ENCODE peak calls at places on chromosome 16, in eight cellular contexts. Q is bronchial epithelial cell; E is B cell; V is CD4-positive, alpha-beta T cell; S is NB4; Z is PC-9; J is colonic mucosa; H is GM12865. F is an unnamed sample.

GRCh38 chr16:78005881-78006280 is 16.5 kb upstream of the CLEC3A start:
- DNase-seq in Q (no peak), E (no peak), V (no peak), S (peak), Z (no peak), J (no peak), H (peak), F (no peak)

GRCh38 chr16:81647527-81647926 is 131.6 kb upstream of the PLCG2 start:
- DNase-seq in Q (peak), E (no peak), V (no peak), S (no peak), Z (no peak), J (no peak), H (no peak), F (no peak)

GRCh38 chr16:47037396-47037745 is 63.9 kb upstream of the DNAJA2 start:
- DNase-seq in Q (no peak), E (no peak), V (peak), S (peak), Z (no peak), J (peak), H (peak), F (no peak)

GRCh38 chr16:525520-526180 is 1.9 kb upstream of the CAPN15 start:
- DNase-seq in Q (peak), E (no peak), V (peak), S (peak), Z (peak), J (no peak), H (peak), F (no peak)

GRCh38 chr16:77376358-77376757 is 58.5 kb downstream of the ADAMTS18 start:
- DNase-seq in Q (no peak), E (no peak), V (no peak), S (peak), Z (no peak), J (peak), H (peak), F (no peak)

GRCh38 chr16:86584071-86584685 is 5.8 kb downstream of the FOXL1 start:
- DNase-seq in Q (no peak), E (no peak), V (no peak), S (no peak), Z (no peak), J (no peak), H (no peak), F (peak)

GRCh38 chr16:31185339-31185738 is 5.4 kb downstream of the FUS start:
- DNase-seq in Q (no peak), E (no peak), V (no peak), S (no peak), Z (no peak), J (no peak), H (no peak), F (no peak)

GRCh38 chr16:56424791-56425438 is 430 bp downstream of the AMFR start:
- DNase-seq in Q (no peak), E (peak), V (peak), S (peak), Z (no peak), J (peak), H (no peak), F (peak)

GRCh38 chr16:69194488-69194887 is 7.5 kb downstream of the SNTB2 start:
- DNase-seq in Q (no peak), E (no peak), V (no peak), S (no peak), Z (no peak), J (peak), H (no peak), F (no peak)

GRCh38 chr16:19223235-19223847 is 55.3 kb downstream of the SYT17 start:
- DNase-seq in Q (peak), E (no peak), V (no peak), S (peak), Z (no peak), J (peak), H (peak), F (no peak)

GRCh38 chr16:51262428-51262827 is 111.4 kb upstream of the SALL1 start:
- DNase-seq in Q (no peak), E (no peak), V (no peak), S (no peak), Z (no peak), J (no peak), H (no peak), F (no peak)

GRCh38 chr16:58678716-58679115 is 5.9 kb downstream of the SLC38A7 start:
- DNase-seq in Q (peak), E (no peak), V (no peak), S (no peak), Z (peak), J (no peak), H (peak), F (no peak)
- TF ChIP-seq CTCF in Q (peak), E (no peak), V (no peak), S (peak), Z (no peak), J (no peak), H (peak), F (no peak)

GRCh38 chr16:85025781-85026653 is 1.6 kb upstream of the KIAA0513 start:
- DNase-seq in Q (no peak), E (no peak), V (no peak), S (peak), Z (no peak), J (peak), H (no peak), F (no peak)

GRCh38 chr16:85028638-85029412 is 1.2 kb downstream of the KIAA0513 start:
- DNase-seq in Q (peak), E (peak), V (peak), S (peak), Z (peak), J (peak), H (peak), F (no peak)

GRCh38 chr16:85026696-85027095 is 899 bp upstream of the KIAA0513 start:
- DNase-seq in Q (peak), E (no peak), V (no peak), S (no peak), Z (no peak), J (no peak), H (no peak), F (no peak)

GRCh38 chr16:85027968-85028637 is 508 bp downstream of the KIAA0513 start:
- DNase-seq in Q (no peak), E (no peak), V (peak), S (no peak), Z (no peak), J (peak), H (peak), F (no peak)

DNA sequence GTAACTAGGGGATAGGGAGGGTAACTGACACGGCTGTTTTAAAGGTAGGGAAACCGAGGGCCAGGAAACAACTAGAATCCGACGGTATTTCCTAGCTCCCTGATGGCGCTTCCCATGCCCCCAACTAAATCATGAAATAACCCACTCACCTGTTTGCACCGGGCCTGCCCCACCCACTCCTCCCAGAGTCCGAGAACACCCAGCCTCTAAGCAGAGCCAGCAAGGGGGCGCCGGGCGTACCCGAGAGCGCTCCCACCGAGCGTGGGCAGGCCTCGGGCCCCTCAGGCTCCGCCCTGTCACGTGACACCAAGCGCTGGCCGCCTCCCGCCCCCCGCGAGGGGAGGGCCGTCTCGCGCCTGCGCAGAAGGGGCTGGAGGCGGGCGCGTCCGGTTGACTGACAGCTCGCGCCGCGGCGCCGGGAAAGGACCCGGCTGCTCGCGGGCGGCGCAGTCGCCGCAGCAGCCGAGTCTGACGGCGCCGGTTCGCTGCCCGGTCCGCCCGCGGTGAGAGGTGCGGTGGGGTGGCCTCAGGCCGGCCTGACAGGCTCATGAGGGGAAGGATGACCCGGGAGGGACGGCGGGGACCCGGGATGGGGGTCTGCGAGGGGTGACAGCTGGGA is at the start of gene KIAA0513:
- DNase-seq in Q (peak), E (peak), V (peak), S (peak), Z (peak), J (peak), H (peak), F (peak)
- TF ChIP-seq CTCF in Q (peak), E (no peak), V (no peak), S (peak), Z (no peak), J (no peak), H (peak), F (no peak)

GRCh38 chr16:1920727-1921155 is 2.5 kb upstream of the HS3ST6 start:
- DNase-seq in Q (no peak), E (no peak), V (no peak), S (peak), Z (peak), J (no peak), H (peak), F (no peak)

GRCh38 chr16:1924095-1924494 is 5.9 kb upstream of the HS3ST6 start:
- DNase-seq in Q (no peak), E (no peak), V (no peak), S (no peak), Z (no peak), J (no peak), H (no peak), F (no peak)

GRCh38 chr16:1922357-1922756 is 4.1 kb upstream of the HS3ST6 start:
- DNase-seq in Q (no peak), E (no peak), V (no peak), S (no peak), Z (no peak), J (no peak), H (no peak), F (no peak)

GRCh38 chr16:1926223-1926718 is 8.1 kb upstream of the HS3ST6 start:
- DNase-seq in Q (no peak), E (no peak), V (no peak), S (no peak), Z (no peak), J (no peak), H (no peak), F (no peak)

GRCh38 chr16:1923299-1924034 is 5.3 kb upstream of the HS3ST6 start:
- DNase-seq in Q (no peak), E (no peak), V (no peak), S (no peak), Z (peak), J (peak), H (no peak), F (no peak)
- TF ChIP-seq CTCF in Q (peak), E (no peak), V (no peak), S (peak), Z (peak), J (no peak), H (no peak), F (peak)

DNA sequence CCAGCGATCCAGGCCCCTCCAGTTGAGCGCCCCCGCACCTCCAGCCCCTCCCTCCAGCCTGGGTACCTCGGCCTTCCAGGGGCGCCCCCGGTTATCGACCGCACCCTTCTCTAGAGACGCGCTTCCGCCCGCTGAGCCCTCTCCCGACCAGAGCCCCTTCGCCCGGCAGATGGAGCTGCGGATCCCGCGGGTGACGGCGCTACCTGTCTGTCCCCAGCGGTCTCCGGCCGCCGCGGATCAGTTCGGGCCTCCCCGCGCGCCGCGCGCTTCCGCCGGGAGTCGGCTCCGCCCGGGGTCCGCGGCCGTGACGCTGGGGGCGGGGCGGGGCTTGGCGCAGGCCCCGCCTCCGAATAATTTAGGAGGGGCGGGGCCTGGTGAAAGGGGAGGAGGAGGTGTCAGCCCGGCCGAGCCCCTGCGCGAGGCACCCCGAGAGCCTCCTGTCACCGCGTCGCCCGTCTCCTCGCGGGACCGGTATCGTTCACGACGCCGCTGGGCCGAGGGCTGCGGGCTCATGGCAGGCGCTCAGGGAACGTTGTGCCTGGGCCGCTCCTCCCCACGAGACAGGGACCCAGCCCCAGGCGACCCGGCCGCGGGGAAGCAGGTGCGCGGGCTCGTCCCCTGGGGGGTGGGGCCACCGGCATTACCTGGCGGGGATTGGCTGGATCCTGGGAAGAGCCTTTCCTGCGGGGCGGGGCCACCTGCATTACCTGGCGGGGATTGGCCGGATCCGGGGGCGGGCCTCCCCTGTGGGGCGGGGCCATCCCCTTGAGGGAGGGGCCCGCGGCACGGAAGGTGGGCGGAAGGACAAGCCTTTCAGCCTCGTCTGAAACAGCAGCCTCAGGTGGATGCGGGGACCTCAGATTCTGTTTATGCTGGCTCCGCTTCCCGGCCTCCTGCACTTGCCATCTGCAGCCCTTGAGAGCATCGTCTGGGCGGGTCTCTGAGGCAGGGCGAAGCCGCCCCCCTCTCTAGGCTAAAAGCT is at the start of gene SPATA2L:
- DNase-seq in Q (peak), E (peak), V (peak), S (peak), Z (peak), J (peak), H (peak), F (peak)
- TF ChIP-seq CTCF in Q (peak), E (no peak), V (no peak), S (peak), Z (no peak), J (no peak), H (peak), F (peak)

DNA sequence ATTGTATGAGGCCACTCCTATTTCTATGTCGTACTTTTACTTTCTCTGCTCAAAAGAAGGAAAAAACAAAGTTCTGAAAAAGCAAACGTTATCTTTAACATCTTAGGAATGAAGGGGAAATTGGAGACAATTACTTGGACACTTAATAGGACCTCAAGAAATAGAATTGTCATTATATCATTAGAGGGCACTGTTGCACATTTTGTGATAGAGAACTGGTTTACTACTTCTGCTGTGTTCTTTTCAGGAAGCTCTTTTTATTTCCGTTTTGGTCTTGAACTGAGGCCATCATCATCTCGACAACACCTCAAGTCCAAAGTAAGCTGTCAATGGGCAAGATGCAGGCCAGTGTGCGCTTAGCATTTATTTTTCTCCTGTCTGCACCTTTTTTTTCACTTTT is 14.6 kb downstream of the COG4 start:
- DNase-seq in Q (peak), E (no peak), V (no peak), S (peak), Z (no peak), J (no peak), H (peak), F (no peak)
- TF ChIP-seq CTCF in Q (peak), E (no peak), V (peak), S (peak), Z (peak), J (no peak), H (no peak), F (no peak)

GRCh38 chr16:23301251-23302044 is 654 bp upstream of the SCNN1B start:
- DNase-seq in Q (no peak), E (no peak), V (no peak), S (no peak), Z (no peak), J (no peak), H (no peak), F (no peak)

GRCh38 chr16:23293016-23293415 is 9.1 kb upstream of the SCNN1B start:
- DNase-seq in Q (no peak), E (no peak), V (no peak), S (no peak), Z (no peak), J (no peak), H (peak), F (no peak)

GRCh38 chr16:23294260-23294659 is 7.8 kb upstream of the SCNN1B start:
- DNase-seq in Q (no peak), E (no peak), V (no peak), S (no peak), Z (no peak), J (peak), H (no peak), F (no peak)

GRCh38 chr16:23298290-23298689 is 3.8 kb upstream of the SCNN1B start:
- DNase-seq in Q (no peak), E (no peak), V (no peak), S (no peak), Z (no peak), J (no peak), H (no peak), F (no peak)

GRCh38 chr16:23296994-23297393 is 5.1 kb upstream of the SCNN1B start:
- DNase-seq in Q (no peak), E (no peak), V (no peak), S (peak), Z (peak), J (peak), H (peak), F (no peak)
- TF ChIP-seq CTCF in Q (peak), E (no peak), V (no peak), S (peak), Z (peak), J (no peak), H (peak), F (peak)

DNA sequence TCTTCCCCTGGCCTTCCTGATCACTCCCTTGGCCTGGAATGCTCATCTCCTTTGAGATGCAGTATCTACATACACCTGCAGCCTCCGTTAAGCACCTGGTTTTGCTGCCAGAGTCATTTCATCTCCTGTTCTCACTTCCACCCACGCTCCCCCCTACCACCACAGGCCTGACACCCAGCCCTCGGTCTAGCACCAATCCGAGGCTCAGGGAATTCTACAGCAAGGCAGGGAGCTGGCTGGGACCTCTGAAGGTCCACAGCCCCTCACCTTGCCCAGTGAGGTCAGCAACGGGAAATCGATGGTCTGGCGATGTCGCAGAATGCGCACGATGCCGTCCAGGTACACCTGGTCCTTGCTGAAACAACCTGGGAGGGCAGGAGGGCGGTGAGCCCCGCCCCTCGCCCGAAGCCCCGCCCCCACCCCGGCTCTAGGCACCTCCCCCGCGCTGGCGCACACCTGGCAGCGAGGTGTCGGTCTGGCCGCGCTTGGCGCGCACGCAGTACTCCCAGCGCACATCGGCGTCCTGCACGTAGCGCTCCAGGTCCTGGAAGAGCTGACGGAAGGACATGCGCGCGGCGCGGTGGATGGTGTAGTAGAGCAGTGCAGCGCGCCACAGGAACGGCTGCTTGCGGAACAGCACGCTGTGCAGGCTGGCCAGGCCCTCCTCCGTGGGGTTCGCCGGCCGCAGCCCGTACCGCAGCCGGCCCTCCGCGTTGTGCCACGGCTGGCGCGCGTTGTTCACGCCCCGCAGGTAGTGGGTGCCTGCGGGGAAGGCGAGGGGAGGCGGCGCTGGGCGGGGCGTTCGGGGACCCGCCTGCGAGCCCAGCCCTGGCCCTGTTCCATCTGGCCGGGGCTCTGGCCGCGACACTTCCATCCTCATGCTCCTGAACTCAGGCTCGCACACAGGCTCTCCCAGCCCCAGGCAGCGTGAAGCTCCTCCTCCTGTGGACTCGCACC is 5.7 kb downstream of the MATCAP1 start:
- DNase-seq in Q (peak), E (no peak), V (peak), S (peak), Z (peak), J (peak), H (peak), F (no peak)
- TF ChIP-seq CTCF in Q (peak), E (no peak), V (no peak), S (no peak), Z (no peak), J (no peak), H (no peak), F (peak)

GRCh38 chr16:30183961-30184429 is 593 bp downstream of the CORO1A start:
- DNase-seq in Q (no peak), E (peak), V (peak), S (peak), Z (no peak), J (peak), H (peak), F (no peak)
- TF ChIP-seq CTCF in Q (no peak), E (no peak), V (no peak), S (no peak), Z (no peak), J (no peak), H (no peak), F (no peak)

GRCh38 chr16:53482123-53482522 is 20.9 kb downstream of the AKTIP start:
- DNase-seq in Q (peak), E (no peak), V (no peak), S (peak), Z (no peak), J (no peak), H (no peak), F (no peak)

GRCh38 chr16:53489754-53490153 is 13.3 kb downstream of the AKTIP start:
- DNase-seq in Q (no peak), E (no peak), V (no peak), S (no peak), Z (no peak), J (no peak), H (no peak), F (no peak)

GRCh38 chr16:53486230-53486629 is 16.8 kb downstream of the AKTIP start:
- DNase-seq in Q (no peak), E (no peak), V (no peak), S (no peak), Z (no peak), J (no peak), H (no peak), F (no peak)

GRCh38 chr16:53480394-53480793 is 22.6 kb downstream of the AKTIP start:
- DNase-seq in Q (no peak), E (no peak), V (no peak), S (no peak), Z (no peak), J (no peak), H (no peak), F (no peak)

GRCh38 chr16:53484542-53484941 is 18.5 kb downstream of the AKTIP start:
- DNase-seq in Q (no peak), E (no peak), V (no peak), S (no peak), Z (no peak), J (no peak), H (no peak), F (no peak)
- TF ChIP-seq CTCF in Q (no peak), E (no peak), V (no peak), S (no peak), Z (no peak), J (no peak), H (no peak), F (no peak)

F was measured in type B pancreatic cell.